ENCODE peak calls at places on chromosome 15, in eight cellular contexts. One of them, this sample, is unnamed.

GRCh38 chr15:28456476-28457395 is 76.0 kb downstream of the GOLGA8G start:
- DNase-seq in NCI-H774: no peak
- DNase-seq in H7: peak; percentile 37
- DNase-seq in SJSA1: peak; percentile 53
- DNase-seq in AG04450: no peak
- DNase-seq in cardiac fibroblast: no peak
- DNase-seq in lung microvascular endothelial cell: no peak
- DNase-seq in globus pallidus: no peak
- DNase-seq in this sample: peak; percentile 57

GRCh38 chr15:70192490-70192889 is 94.8 kb upstream of the TLE3 start:
- DNase-seq in globus pallidus: no peak
- DNase-seq in cardiac fibroblast: no peak
- DNase-seq in AG04450: no peak
- DNase-seq in lung microvascular endothelial cell: no peak
- DNase-seq in SJSA1: no peak
- DNase-seq in H7: no peak
- DNase-seq in NCI-H774: no peak
- DNase-seq in this sample: no peak

GRCh38 chr15:67738056-67738455 is 87.3 kb upstream of the SKOR1 start:
- DNase-seq in AG04450: no peak
- DNase-seq in cardiac fibroblast: no peak
- DNase-seq in lung microvascular endothelial cell: no peak
- DNase-seq in globus pallidus: no peak
- DNase-seq in SJSA1: no peak
- DNase-seq in H7: no peak
- DNase-seq in NCI-H774: no peak
- DNase-seq in this sample: no peak

GRCh38 chr15:68337826-68338225 is 60.3 kb downstream of the FEM1B start:
- DNase-seq in NCI-H774: no peak
- DNase-seq in H7: no peak
- DNase-seq in SJSA1: no peak
- DNase-seq in lung microvascular endothelial cell: peak; percentile 17
- DNase-seq in globus pallidus: no peak
- DNase-seq in cardiac fibroblast: peak; percentile 38
- DNase-seq in AG04450: no peak
- DNase-seq in this sample: no peak

GRCh38 chr15:31465083-31465955 is 138.7 kb downstream of the KLF13 start:
- DNase-seq in SJSA1: peak; percentile 27
- DNase-seq in NCI-H774: no peak
- DNase-seq in H7: no peak
- DNase-seq in globus pallidus: no peak
- DNase-seq in cardiac fibroblast: no peak
- DNase-seq in AG04450: no peak
- DNase-seq in lung microvascular endothelial cell: no peak
- DNase-seq in this sample: no peak

GRCh38 chr15:98609144-98609852 is 39.0 kb upstream of the IGF1R start:
- DNase-seq in lung microvascular endothelial cell: no peak
- DNase-seq in H7: peak; percentile 44
- DNase-seq in NCI-H774: no peak
- DNase-seq in SJSA1: peak; percentile 78
- DNase-seq in globus pallidus: no peak
- DNase-seq in AG04450: no peak
- DNase-seq in cardiac fibroblast: peak; percentile 41
- DNase-seq in this sample: peak; percentile 96

GRCh38 chr15:32886441-32886840 is 168.6 kb downstream of the GREM1 start:
- DNase-seq in SJSA1: no peak
- DNase-seq in NCI-H774: no peak
- DNase-seq in AG04450: no peak
- DNase-seq in H7: no peak
- DNase-seq in globus pallidus: no peak
- DNase-seq in lung microvascular endothelial cell: no peak
- DNase-seq in cardiac fibroblast: no peak
- DNase-seq in this sample: no peak

GRCh38 chr15:85667491-85668424 is 127.0 kb downstream of the KLHL25 start:
- DNase-seq in SJSA1: peak; percentile 78
- DNase-seq in globus pallidus: peak; percentile 19
- DNase-seq in NCI-H774: peak; percentile 6
- DNase-seq in H7: no peak
- DNase-seq in cardiac fibroblast: peak; percentile 99
- DNase-seq in AG04450: peak; percentile 95
- DNase-seq in lung microvascular endothelial cell: peak; percentile 99
- DNase-seq in this sample: peak; percentile 55

GRCh38 chr15:60602323-60602722 is 123.4 kb upstream of the ICE2 start:
- DNase-seq in lung microvascular endothelial cell: no peak
- DNase-seq in cardiac fibroblast: no peak
- DNase-seq in globus pallidus: no peak
- DNase-seq in H7: no peak
- DNase-seq in NCI-H774: no peak
- DNase-seq in AG04450: no peak
- DNase-seq in SJSA1: no peak
- DNase-seq in this sample: no peak

GRCh38 chr15:74127954-74128784 is 2.2 kb upstream of the ISLR2 start:
- DNase-seq in NCI-H774: no peak
- DNase-seq in cardiac fibroblast: peak; percentile 41
- DNase-seq in lung microvascular endothelial cell: peak; percentile 34
- DNase-seq in globus pallidus: no peak
- DNase-seq in H7: peak; percentile 76
- DNase-seq in SJSA1: peak; percentile 43
- DNase-seq in AG04450: no peak
- DNase-seq in this sample: peak; percentile 64

GRCh38 chr15:60221356-60221755 is 176.4 kb downstream of the ANXA2 start:
- DNase-seq in SJSA1: no peak
- DNase-seq in AG04450: no peak
- DNase-seq in H7: no peak
- DNase-seq in NCI-H774: no peak
- DNase-seq in cardiac fibroblast: no peak
- DNase-seq in lung microvascular endothelial cell: no peak
- DNase-seq in globus pallidus: no peak
- DNase-seq in this sample: no peak